ENCODE peak calls at places on chromosomes 13 and 19, in six cellular contexts. One of them, this sample, is unnamed.

GRCh38 chr19:38879400-38879751 is 1.3 kb upstream of the RINL start:
- DNase-seq in upper lobe of right lung: no peak
- DNase-seq in mammary epithelial cell: no peak
- DNase-seq in CD8-positive, alpha-beta memory T cell: no peak
- DNase-seq in neural progenitor cell: no peak
- DNase-seq in esophagus muscularis mucosa: no peak
- DNase-seq in this sample: no peak

GRCh38 chr13:107721436-107721835 is 493.9 kb downstream of the LIG4 start:
- DNase-seq in upper lobe of right lung: no peak
- DNase-seq in mammary epithelial cell: no peak
- DNase-seq in esophagus muscularis mucosa: no peak
- DNase-seq in CD8-positive, alpha-beta memory T cell: no peak
- DNase-seq in neural progenitor cell: no peak
- DNase-seq in this sample: no peak

GRCh38 chr13:33207616-33207964 is 78.0 kb downstream of the STARD13 start:
- DNase-seq in CD8-positive, alpha-beta memory T cell: no peak
- DNase-seq in mammary epithelial cell: peak; percentile 80
- DNase-seq in neural progenitor cell: no peak
- DNase-seq in esophagus muscularis mucosa: peak; percentile 85
- DNase-seq in upper lobe of right lung: no peak
- DNase-seq in this sample: peak; percentile 83

GRCh38 chr13:76523740-76524382 is 362.3 kb downstream of the KCTD12 start:
- DNase-seq in upper lobe of right lung: no peak
- DNase-seq in CD8-positive, alpha-beta memory T cell: no peak
- DNase-seq in neural progenitor cell: no peak
- DNase-seq in esophagus muscularis mucosa: no peak
- DNase-seq in mammary epithelial cell: no peak
- DNase-seq in this sample: no peak

GRCh38 chr13:60583911-60584753 is 187.1 kb downstream of the TDRD3 start:
- DNase-seq in neural progenitor cell: peak; percentile 25
- DNase-seq in esophagus muscularis mucosa: no peak
- DNase-seq in CD8-positive, alpha-beta memory T cell: no peak
- DNase-seq in upper lobe of right lung: no peak
- DNase-seq in mammary epithelial cell: peak; percentile 64
- DNase-seq in this sample: no peak

GRCh38 chr19:55809381-55810058 is 22.3 kb downstream of the NLRP11 start:
- DNase-seq in CD8-positive, alpha-beta memory T cell: peak; percentile 10
- DNase-seq in neural progenitor cell: peak; percentile 43
- DNase-seq in upper lobe of right lung: peak; percentile 66
- DNase-seq in mammary epithelial cell: peak; percentile 2
- DNase-seq in esophagus muscularis mucosa: no peak
- DNase-seq in this sample: no peak

GRCh38 chr19:6576869-6577281 is 14.1 kb downstream of the CD70 start:
- DNase-seq in mammary epithelial cell: no peak
- DNase-seq in esophagus muscularis mucosa: no peak
- DNase-seq in neural progenitor cell: no peak
- DNase-seq in upper lobe of right lung: no peak
- DNase-seq in CD8-positive, alpha-beta memory T cell: no peak
- DNase-seq in this sample: no peak

GRCh38 chr19:19548915-19549537 is 11.0 kb downstream of the CILP2 start:
- DNase-seq in CD8-positive, alpha-beta memory T cell: no peak
- DNase-seq in upper lobe of right lung: no peak
- DNase-seq in neural progenitor cell: no peak
- DNase-seq in mammary epithelial cell: no peak
- DNase-seq in esophagus muscularis mucosa: no peak
- DNase-seq in this sample: no peak

GRCh38 chr13:27523345-27524073 is 73.1 kb upstream of the MTIF3 start:
- DNase-seq in esophagus muscularis mucosa: peak; percentile 66
- DNase-seq in CD8-positive, alpha-beta memory T cell: no peak
- DNase-seq in mammary epithelial cell: no peak
- DNase-seq in upper lobe of right lung: no peak
- DNase-seq in neural progenitor cell: no peak
- DNase-seq in this sample: no peak

GRCh38 chr19:51503891-51504290 is 2.3 kb upstream of the SIGLEC12 start:
- DNase-seq in upper lobe of right lung: no peak
- DNase-seq in mammary epithelial cell: no peak
- DNase-seq in neural progenitor cell: no peak
- DNase-seq in esophagus muscularis mucosa: no peak
- DNase-seq in CD8-positive, alpha-beta memory T cell: no peak
- DNase-seq in this sample: no peak

GRCh38 chr13:109859898-109860297 is 73.5 kb upstream of the IRS2 start:
- DNase-seq in upper lobe of right lung: no peak
- DNase-seq in neural progenitor cell: no peak
- DNase-seq in CD8-positive, alpha-beta memory T cell: no peak
- DNase-seq in esophagus muscularis mucosa: peak; percentile 70
- DNase-seq in mammary epithelial cell: no peak
- DNase-seq in this sample: no peak

GRCh38 chr19:532578-533484 is 1.3 kb downstream of the CDC34 start:
- DNase-seq in neural progenitor cell: peak; percentile 86
- DNase-seq in CD8-positive, alpha-beta memory T cell: peak; percentile 35
- DNase-seq in upper lobe of right lung: peak; percentile 86
- DNase-seq in esophagus muscularis mucosa: no peak
- DNase-seq in mammary epithelial cell: peak; percentile 57
- DNase-seq in this sample: no peak

GRCh38 chr19:13557756-13558398 is 51.6 kb upstream of the CACNA1A start:
- DNase-seq in esophagus muscularis mucosa: no peak
- DNase-seq in CD8-positive, alpha-beta memory T cell: no peak
- DNase-seq in upper lobe of right lung: no peak
- DNase-seq in neural progenitor cell: peak; percentile 57
- DNase-seq in mammary epithelial cell: peak; percentile 11
- DNase-seq in this sample: no peak

GRCh38 chr13:111228262-111229144 is 91.9 kb upstream of the TEX29 start:
- DNase-seq in mammary epithelial cell: no peak
- DNase-seq in CD8-positive, alpha-beta memory T cell: no peak
- DNase-seq in upper lobe of right lung: no peak
- DNase-seq in esophagus muscularis mucosa: no peak
- DNase-seq in neural progenitor cell: no peak
- DNase-seq in this sample: no peak

GRCh38 chr19:44839272-44839671 is 6.8 kb upstream of the NECTIN2 start:
- DNase-seq in neural progenitor cell: no peak
- DNase-seq in esophagus muscularis mucosa: no peak
- DNase-seq in mammary epithelial cell: no peak
- DNase-seq in upper lobe of right lung: no peak
- DNase-seq in CD8-positive, alpha-beta memory T cell: no peak
- DNase-seq in this sample: no peak

GRCh38 chr13:37074703-37075102 is 15.2 kb upstream of the SUPT20H start:
- DNase-seq in upper lobe of right lung: no peak
- DNase-seq in neural progenitor cell: peak; percentile 24
- DNase-seq in esophagus muscularis mucosa: no peak
- DNase-seq in mammary epithelial cell: peak; percentile 10
- DNase-seq in CD8-positive, alpha-beta memory T cell: peak; percentile 14
- DNase-seq in this sample: no peak

GRCh38 chr13:77969299-77969698 is 50.7 kb upstream of the EDNRB start:
- DNase-seq in neural progenitor cell: no peak
- DNase-seq in CD8-positive, alpha-beta memory T cell: no peak
- DNase-seq in esophagus muscularis mucosa: no peak
- DNase-seq in mammary epithelial cell: no peak
- DNase-seq in upper lobe of right lung: no peak
- DNase-seq in this sample: no peak

GRCh38 chr13:21032656-21033055 is 28.7 kb downstream of the LATS2 start:
- DNase-seq in CD8-positive, alpha-beta memory T cell: no peak
- DNase-seq in esophagus muscularis mucosa: no peak
- DNase-seq in neural progenitor cell: no peak
- DNase-seq in mammary epithelial cell: no peak
- DNase-seq in upper lobe of right lung: no peak
- DNase-seq in this sample: no peak
- H3K27ac ChIP-seq in CD8-positive, alpha-beta memory T cell: no peak overlapping the region
- H3K27ac ChIP-seq in esophagus muscularis mucosa: peak overlapping the region; percentile 78
- H3K27ac ChIP-seq in neural progenitor cell: no peak overlapping the region
- H3K27ac ChIP-seq in mammary epithelial cell: no peak overlapping the region
- H3K27ac ChIP-seq in upper lobe of right lung: peak overlapping the region; percentile 79
- H3K27ac ChIP-seq in this sample: peak overlapping the region; percentile 61

DNA sequence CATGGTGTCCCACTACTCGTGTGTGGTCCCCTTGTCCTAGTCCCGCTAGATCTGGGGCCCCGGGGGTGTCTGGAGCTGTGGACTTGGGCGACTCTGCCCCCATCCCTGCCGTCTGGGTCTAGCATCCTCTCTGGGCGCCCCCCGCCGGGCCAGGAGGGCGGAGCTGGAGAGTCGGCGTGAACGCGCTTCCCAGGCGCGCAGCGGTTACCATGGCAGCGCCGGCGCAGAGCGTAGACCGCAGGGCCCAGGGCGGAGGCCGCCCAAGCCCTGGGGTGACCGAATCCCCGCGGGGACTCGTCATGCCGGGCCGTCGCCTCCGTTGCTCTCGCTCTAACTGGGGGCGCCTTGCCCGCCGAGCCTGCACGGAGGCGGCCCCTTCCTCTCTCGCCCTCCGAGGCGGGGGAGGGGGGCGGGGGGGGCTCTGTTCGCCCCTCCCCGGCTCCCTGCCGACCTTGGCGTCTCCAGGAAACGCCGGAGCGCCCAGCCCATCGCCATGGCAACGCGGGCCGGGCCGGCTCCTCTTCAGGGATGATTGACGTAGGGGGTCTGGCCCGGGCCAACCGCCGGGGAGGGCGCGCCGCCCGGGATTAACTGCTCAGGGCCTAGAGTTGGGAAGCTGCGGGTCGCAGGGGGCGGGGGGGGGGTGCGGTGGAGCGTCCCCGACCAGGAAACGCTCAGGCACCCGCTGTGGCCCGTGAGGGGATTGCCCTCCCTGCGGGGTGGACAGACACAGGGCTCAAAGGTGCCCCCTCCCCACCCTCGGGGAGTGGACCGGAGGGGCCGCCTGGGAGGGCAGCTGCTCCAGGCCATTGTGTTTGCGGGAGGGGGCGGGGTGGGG is 8.9 kb downstream of the ISYNA1 start:
- DNase-seq in esophagus muscularis mucosa: no peak
- DNase-seq in CD8-positive, alpha-beta memory T cell: peak; percentile 95
- DNase-seq in upper lobe of right lung: peak; percentile 84
- DNase-seq in neural progenitor cell: peak; percentile 98
- DNase-seq in mammary epithelial cell: no peak
- DNase-seq in this sample: no peak
- H3K27ac ChIP-seq in esophagus muscularis mucosa: peak overlapping the region; percentile 75
- H3K27ac ChIP-seq in CD8-positive, alpha-beta memory T cell: peak overlapping the region; percentile 90
- H3K27ac ChIP-seq in upper lobe of right lung: peak overlapping the region; percentile 63
- H3K27ac ChIP-seq in neural progenitor cell: peak overlapping the region; percentile 50
- H3K27ac ChIP-seq in mammary epithelial cell: no peak overlapping the region
- H3K27ac ChIP-seq in this sample: no peak overlapping the region

GRCh38 chr13:44308352-44308751 is 65.3 kb upstream of the SERP2 start:
- DNase-seq in mammary epithelial cell: no peak
- DNase-seq in neural progenitor cell: no peak
- DNase-seq in esophagus muscularis mucosa: no peak
- DNase-seq in upper lobe of right lung: no peak
- DNase-seq in CD8-positive, alpha-beta memory T cell: no peak
- DNase-seq in this sample: no peak

GRCh38 chr13:44312131-44312530 is 61.5 kb upstream of the SERP2 start:
- DNase-seq in CD8-positive, alpha-beta memory T cell: no peak
- DNase-seq in upper lobe of right lung: no peak
- DNase-seq in mammary epithelial cell: no peak
- DNase-seq in esophagus muscularis mucosa: no peak
- DNase-seq in neural progenitor cell: no peak
- DNase-seq in this sample: no peak

GRCh38 chr13:44307844-44308243 is 65.8 kb upstream of the SERP2 start:
- DNase-seq in neural progenitor cell: no peak
- DNase-seq in CD8-positive, alpha-beta memory T cell: no peak
- DNase-seq in mammary epithelial cell: no peak
- DNase-seq in upper lobe of right lung: no peak
- DNase-seq in esophagus muscularis mucosa: no peak
- DNase-seq in this sample: no peak

GRCh38 chr13:44311011-44311481 is 62.6 kb upstream of the SERP2 start:
- DNase-seq in neural progenitor cell: no peak
- DNase-seq in upper lobe of right lung: peak; percentile 70
- DNase-seq in mammary epithelial cell: peak; percentile 94
- DNase-seq in CD8-positive, alpha-beta memory T cell: no peak
- DNase-seq in esophagus muscularis mucosa: no peak
- DNase-seq in this sample: peak; percentile 87

DNA sequence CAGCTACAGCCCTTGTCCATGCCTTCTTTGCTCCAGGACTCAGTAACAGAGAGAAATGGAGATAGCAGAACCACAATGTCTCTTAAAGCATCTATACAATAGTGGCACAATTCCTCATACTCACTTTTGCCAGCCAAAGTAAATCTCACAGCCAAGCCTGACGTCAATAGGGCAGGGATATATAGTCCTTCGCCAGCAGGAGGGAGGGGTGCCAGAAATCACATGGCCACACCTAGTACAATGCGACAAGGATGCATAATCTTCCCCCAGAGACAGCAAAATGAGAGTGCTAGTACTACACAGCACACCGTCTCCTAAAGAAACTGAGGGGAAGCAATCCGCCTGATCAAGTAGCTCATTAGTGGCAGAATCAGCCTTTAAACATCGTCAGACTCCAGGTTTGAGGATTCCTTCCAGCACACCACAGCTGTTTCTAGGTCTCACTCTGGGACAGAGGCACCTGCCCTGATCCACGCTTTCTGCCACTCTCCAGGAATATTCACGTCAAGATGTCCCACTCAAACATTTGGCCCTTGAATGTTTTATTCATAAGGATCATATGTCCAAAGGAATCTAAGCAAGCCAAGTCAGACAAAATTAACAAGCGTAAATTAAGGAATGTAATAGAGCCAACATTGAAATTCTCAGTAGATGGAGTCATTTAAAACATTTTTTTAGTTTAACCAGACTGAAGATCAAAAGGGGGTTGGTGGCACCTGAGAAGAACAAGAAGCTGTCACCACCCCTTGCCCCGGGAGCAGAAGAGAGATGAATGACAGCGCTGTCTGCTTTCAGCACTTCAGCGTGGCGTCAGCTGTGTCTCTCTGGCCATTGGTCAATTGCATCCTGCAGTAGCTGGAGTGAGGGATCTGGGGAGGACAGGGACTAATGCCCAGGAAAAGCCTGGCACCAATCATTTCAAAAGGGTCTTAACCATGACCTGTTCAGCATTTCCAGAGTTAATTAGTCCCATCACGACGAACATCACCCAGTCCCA is 63.6 kb upstream of the SERP2 start:
- DNase-seq in CD8-positive, alpha-beta memory T cell: no peak
- DNase-seq in esophagus muscularis mucosa: no peak
- DNase-seq in mammary epithelial cell: no peak
- DNase-seq in neural progenitor cell: no peak
- DNase-seq in upper lobe of right lung: no peak
- DNase-seq in this sample: no peak
- H3K27ac ChIP-seq in CD8-positive, alpha-beta memory T cell: no peak overlapping the region
- H3K27ac ChIP-seq in esophagus muscularis mucosa: peak overlapping the region; percentile 92
- H3K27ac ChIP-seq in mammary epithelial cell: peak overlapping the region; percentile 99
- H3K27ac ChIP-seq in neural progenitor cell: no peak overlapping the region
- H3K27ac ChIP-seq in upper lobe of right lung: no peak overlapping the region
- H3K27ac ChIP-seq in this sample: peak overlapping the region; percentile 98

GRCh38 chr19:49846408-49846807 is 4.6 kb upstream of the PTOV1 start:
- DNase-seq in esophagus muscularis mucosa: no peak
- DNase-seq in neural progenitor cell: no peak
- DNase-seq in CD8-positive, alpha-beta memory T cell: no peak
- DNase-seq in upper lobe of right lung: no peak
- DNase-seq in mammary epithelial cell: no peak
- DNase-seq in this sample: no peak

GRCh38 chr19:49843265-49843664 is 7.7 kb upstream of the PTOV1 start:
- DNase-seq in esophagus muscularis mucosa: no peak
- DNase-seq in upper lobe of right lung: no peak
- DNase-seq in CD8-positive, alpha-beta memory T cell: no peak
- DNase-seq in mammary epithelial cell: no peak
- DNase-seq in neural progenitor cell: no peak
- DNase-seq in this sample: no peak

GRCh38 chr19:49840736-49841249 is 10.2 kb upstream of the PTOV1 start:
- DNase-seq in upper lobe of right lung: no peak
- DNase-seq in esophagus muscularis mucosa: no peak
- DNase-seq in mammary epithelial cell: no peak
- DNase-seq in CD8-positive, alpha-beta memory T cell: no peak
- DNase-seq in neural progenitor cell: no peak
- DNase-seq in this sample: no peak

GRCh38 chr19:49845433-49845832 is 5.5 kb upstream of the PTOV1 start:
- DNase-seq in mammary epithelial cell: no peak
- DNase-seq in CD8-positive, alpha-beta memory T cell: no peak
- DNase-seq in neural progenitor cell: no peak
- DNase-seq in esophagus muscularis mucosa: no peak
- DNase-seq in upper lobe of right lung: no peak
- DNase-seq in this sample: no peak

GRCh38 chr19:49844138-49844740 is 6.7 kb upstream of the PTOV1 start:
- DNase-seq in CD8-positive, alpha-beta memory T cell: no peak
- DNase-seq in upper lobe of right lung: no peak
- DNase-seq in neural progenitor cell: no peak
- DNase-seq in esophagus muscularis mucosa: no peak
- DNase-seq in mammary epithelial cell: no peak
- DNase-seq in this sample: no peak
- H3K27ac ChIP-seq in CD8-positive, alpha-beta memory T cell: no peak overlapping the region
- H3K27ac ChIP-seq in upper lobe of right lung: no peak overlapping the region
- H3K27ac ChIP-seq in neural progenitor cell: no peak overlapping the region
- H3K27ac ChIP-seq in esophagus muscularis mucosa: no peak overlapping the region
- H3K27ac ChIP-seq in mammary epithelial cell: no peak overlapping the region
- H3K27ac ChIP-seq in this sample: no peak overlapping the region